ENCODE peak calls at places on chromosomes 16 and 17, in eight cellular contexts. One of them, this sample, is unnamed.

GRCh38 chr16:82848013-82848412 is 221.2 kb downstream of the CDH13 start:
- DNase-seq in D341Med: no peak
- DNase-seq in pancreas: no peak
- DNase-seq in AG20443: no peak
- DNase-seq in GM10248: no peak
- DNase-seq in activated naive CD4-positive, alpha-beta T cell: no peak
- DNase-seq in ELR: no peak
- DNase-seq in NCI-H1930: no peak
- DNase-seq in this sample: no peak

GRCh38 chr17:15281909-15282308 is 16.8 kb upstream of the PMP22 start:
- DNase-seq in NCI-H1930: no peak
- DNase-seq in AG20443: no peak
- DNase-seq in D341Med: no peak
- DNase-seq in activated naive CD4-positive, alpha-beta T cell: no peak
- DNase-seq in GM10248: no peak
- DNase-seq in ELR: no peak
- DNase-seq in pancreas: no peak
- DNase-seq in this sample: no peak

GRCh38 chr16:86575754-86576557 is 2.4 kb upstream of the FOXL1 start:
- DNase-seq in D341Med: peak
- DNase-seq in GM10248: peak
- DNase-seq in ELR: peak
- DNase-seq in pancreas: peak
- DNase-seq in NCI-H1930: no peak
- DNase-seq in activated naive CD4-positive, alpha-beta T cell: no peak
- DNase-seq in AG20443: peak
- DNase-seq in this sample: peak

GRCh38 chr17:40422990-40423611 is 5.4 kb upstream of the TOP2A start:
- DNase-seq in activated naive CD4-positive, alpha-beta T cell: no peak
- DNase-seq in D341Med: peak
- DNase-seq in pancreas: no peak
- DNase-seq in GM10248: no peak
- DNase-seq in NCI-H1930: no peak
- DNase-seq in ELR: peak
- DNase-seq in AG20443: no peak
- DNase-seq in this sample: no peak

GRCh38 chr17:50459756-50460155 is 8.9 kb downstream of the CHAD start:
- DNase-seq in D341Med: no peak
- DNase-seq in ELR: no peak
- DNase-seq in AG20443: peak
- DNase-seq in NCI-H1930: no peak
- DNase-seq in activated naive CD4-positive, alpha-beta T cell: no peak
- DNase-seq in GM10248: peak
- DNase-seq in pancreas: no peak
- DNase-seq in this sample: no peak

GRCh38 chr16:87411375-87412271 is 19.5 kb downstream of the MAP1LC3B start:
- DNase-seq in NCI-H1930: no peak
- DNase-seq in ELR: no peak
- DNase-seq in D341Med: no peak
- DNase-seq in pancreas: no peak
- DNase-seq in AG20443: peak
- DNase-seq in GM10248: no peak
- DNase-seq in activated naive CD4-positive, alpha-beta T cell: no peak
- DNase-seq in this sample: no peak

GRCh38 chr17:43784628-43785101 is 4.4 kb downstream of the CFAP97D1 start:
- DNase-seq in activated naive CD4-positive, alpha-beta T cell: no peak
- DNase-seq in NCI-H1930: no peak
- DNase-seq in ELR: peak
- DNase-seq in D341Med: no peak
- DNase-seq in pancreas: no peak
- DNase-seq in AG20443: peak
- DNase-seq in GM10248: no peak
- DNase-seq in this sample: peak

GRCh38 chr16:2047330-2048115 is at the start of the genes NTHL1 and TSC2:
- DNase-seq in D341Med: peak
- DNase-seq in AG20443: peak
- DNase-seq in activated naive CD4-positive, alpha-beta T cell: peak
- DNase-seq in ELR: peak
- DNase-seq in pancreas: peak
- DNase-seq in NCI-H1930: peak
- DNase-seq in GM10248: peak
- DNase-seq in this sample: peak

GRCh38 chr16:9322735-9323134 is 231.3 kb downstream of the HAPSTR1 start:
- DNase-seq in NCI-H1930: no peak
- DNase-seq in D341Med: no peak
- DNase-seq in GM10248: no peak
- DNase-seq in ELR: no peak
- DNase-seq in pancreas: no peak
- DNase-seq in AG20443: no peak
- DNase-seq in activated naive CD4-positive, alpha-beta T cell: no peak
- DNase-seq in this sample: no peak

GRCh38 chr17:61408151-61409041 is 8.8 kb downstream of the TBX2 start:
- DNase-seq in activated naive CD4-positive, alpha-beta T cell: no peak
- DNase-seq in D341Med: peak
- DNase-seq in AG20443: no peak
- DNase-seq in GM10248: no peak
- DNase-seq in ELR: no peak
- DNase-seq in pancreas: no peak
- DNase-seq in NCI-H1930: no peak
- DNase-seq in this sample: no peak

GRCh38 chr16:84182104-84182503 is 4.8 kb downstream of the TAF1C start:
- DNase-seq in ELR: no peak
- DNase-seq in activated naive CD4-positive, alpha-beta T cell: no peak
- DNase-seq in AG20443: no peak
- DNase-seq in D341Med: no peak
- DNase-seq in NCI-H1930: no peak
- DNase-seq in pancreas: no peak
- DNase-seq in GM10248: no peak
- DNase-seq in this sample: no peak

GRCh38 chr16:19291459-19291858 is 5.9 kb downstream of the CLEC19A start:
- DNase-seq in D341Med: no peak
- DNase-seq in activated naive CD4-positive, alpha-beta T cell: no peak
- DNase-seq in AG20443: no peak
- DNase-seq in pancreas: peak
- DNase-seq in NCI-H1930: no peak
- DNase-seq in ELR: peak
- DNase-seq in GM10248: no peak
- DNase-seq in this sample: no peak

GRCh38 chr17:142102-142661 is 4.8 kb downstream of the SCGB1C2 start:
- DNase-seq in NCI-H1930: peak
- DNase-seq in AG20443: no peak
- DNase-seq in activated naive CD4-positive, alpha-beta T cell: no peak
- DNase-seq in ELR: peak
- DNase-seq in pancreas: peak
- DNase-seq in GM10248: no peak
- DNase-seq in D341Med: no peak
- DNase-seq in this sample: peak

GRCh38 chr16:760498-761343 is at the start of gene MSLN:
- DNase-seq in activated naive CD4-positive, alpha-beta T cell: no peak
- DNase-seq in pancreas: no peak
- DNase-seq in GM10248: no peak
- DNase-seq in NCI-H1930: no peak
- DNase-seq in AG20443: peak
- DNase-seq in ELR: peak
- DNase-seq in D341Med: no peak
- DNase-seq in this sample: peak

GRCh38 chr16:2143874-2144485 is 4.4 kb upstream of the RAB26 start:
- DNase-seq in ELR: no peak
- DNase-seq in NCI-H1930: no peak
- DNase-seq in pancreas: no peak
- DNase-seq in D341Med: no peak
- DNase-seq in activated naive CD4-positive, alpha-beta T cell: no peak
- DNase-seq in GM10248: no peak
- DNase-seq in AG20443: no peak
- DNase-seq in this sample: no peak

GRCh38 chr16:10668322-10669045 is 26.2 kb downstream of the TEKT5 start:
- DNase-seq in activated naive CD4-positive, alpha-beta T cell: no peak
- DNase-seq in GM10248: peak
- DNase-seq in NCI-H1930: no peak
- DNase-seq in D341Med: peak
- DNase-seq in AG20443: peak
- DNase-seq in ELR: peak
- DNase-seq in pancreas: no peak
- DNase-seq in this sample: peak

GRCh38 chr17:58822148-58823050 is 66.7 kb downstream of the PPM1E start:
- DNase-seq in pancreas: no peak
- DNase-seq in AG20443: no peak
- DNase-seq in D341Med: peak
- DNase-seq in activated naive CD4-positive, alpha-beta T cell: no peak
- DNase-seq in NCI-H1930: no peak
- DNase-seq in ELR: no peak
- DNase-seq in GM10248: no peak
- DNase-seq in this sample: no peak

GRCh38 chr17:73397278-73397826 is 85.6 kb upstream of the CDC42EP4 start:
- DNase-seq in D341Med: no peak
- DNase-seq in activated naive CD4-positive, alpha-beta T cell: no peak
- DNase-seq in AG20443: no peak
- DNase-seq in NCI-H1930: no peak
- DNase-seq in GM10248: no peak
- DNase-seq in pancreas: no peak
- DNase-seq in ELR: no peak
- DNase-seq in this sample: no peak

GRCh38 chr17:15885770-15886169 is 59.2 kb upstream of the ADORA2B start:
- DNase-seq in activated naive CD4-positive, alpha-beta T cell: no peak
- DNase-seq in pancreas: no peak
- DNase-seq in GM10248: no peak
- DNase-seq in NCI-H1930: no peak
- DNase-seq in ELR: peak
- DNase-seq in AG20443: no peak
- DNase-seq in D341Med: no peak
- DNase-seq in this sample: peak

GRCh38 chr17:39595294-39595693 is 12.4 kb downstream of the NEUROD2 start:
- DNase-seq in ELR: no peak
- DNase-seq in AG20443: no peak
- DNase-seq in D341Med: no peak
- DNase-seq in NCI-H1930: no peak
- DNase-seq in GM10248: no peak
- DNase-seq in activated naive CD4-positive, alpha-beta T cell: no peak
- DNase-seq in pancreas: no peak
- DNase-seq in this sample: no peak

GRCh38 chr17:29615492-29616299 is 7.0 kb downstream of the CORO6 start:
- DNase-seq in NCI-H1930: no peak
- DNase-seq in GM10248: peak
- DNase-seq in activated naive CD4-positive, alpha-beta T cell: peak
- DNase-seq in pancreas: peak
- DNase-seq in D341Med: peak
- DNase-seq in ELR: peak
- DNase-seq in AG20443: peak
- DNase-seq in this sample: no peak

This sample was measured in A172.